ENCODE peak calls at places on chromosomes 13 and 19, in seven cellular contexts. One of them, this sample, is unnamed.

GRCh38 chr19:5345895-5346386 is 5.3 kb upstream of the PTPRS start:
- DNase-seq in body of pancreas: no peak
- DNase-seq in osteoblast: peak
- DNase-seq in stomach: no peak
- DNase-seq in progenitor cell of endocrine pancreas: no peak
- DNase-seq in bronchial epithelial cell: peak
- DNase-seq in transverse colon: no peak
- DNase-seq in this sample: no peak

GRCh38 chr13:66992183-66992582 is 238.0 kb downstream of the PCDH9 start:
- DNase-seq in body of pancreas: no peak
- DNase-seq in osteoblast: no peak
- DNase-seq in stomach: no peak
- DNase-seq in progenitor cell of endocrine pancreas: no peak
- DNase-seq in bronchial epithelial cell: peak
- DNase-seq in transverse colon: no peak
- DNase-seq in this sample: no peak

GRCh38 chr19:48641850-48642249 is 4.1 kb downstream of the CA11 start:
- DNase-seq in body of pancreas: no peak
- DNase-seq in osteoblast: no peak
- DNase-seq in stomach: no peak
- DNase-seq in progenitor cell of endocrine pancreas: no peak
- DNase-seq in bronchial epithelial cell: no peak
- DNase-seq in transverse colon: no peak
- DNase-seq in this sample: no peak

GRCh38 chr13:101757446-101758039 is 305.1 kb downstream of the ITGBL1 start:
- DNase-seq in body of pancreas: no peak
- DNase-seq in osteoblast: peak
- DNase-seq in stomach: no peak
- DNase-seq in progenitor cell of endocrine pancreas: no peak
- DNase-seq in bronchial epithelial cell: peak
- DNase-seq in transverse colon: no peak
- DNase-seq in this sample: no peak

GRCh38 chr13:111480976-111481375 is 160.5 kb downstream of the TEX29 start:
- DNase-seq in body of pancreas: peak
- DNase-seq in osteoblast: no peak
- DNase-seq in stomach: peak
- DNase-seq in progenitor cell of endocrine pancreas: no peak
- DNase-seq in bronchial epithelial cell: no peak
- DNase-seq in transverse colon: no peak
- DNase-seq in this sample: no peak

GRCh38 chr19:11381535-11382369 is 2.4 kb downstream of the EPOR start:
- DNase-seq in body of pancreas: peak
- DNase-seq in osteoblast: peak
- DNase-seq in stomach: peak
- DNase-seq in progenitor cell of endocrine pancreas: peak
- DNase-seq in bronchial epithelial cell: peak
- DNase-seq in transverse colon: peak
- DNase-seq in this sample: peak

GRCh38 chr19:1004204-1004802 is 4.1 kb downstream of the GRIN3B start:
- DNase-seq in body of pancreas: no peak
- DNase-seq in osteoblast: no peak
- DNase-seq in stomach: no peak
- DNase-seq in progenitor cell of endocrine pancreas: no peak
- DNase-seq in bronchial epithelial cell: no peak
- DNase-seq in transverse colon: no peak
- DNase-seq in this sample: no peak

GRCh38 chr19:10521461-10522216 is 4.4 kb upstream of the S1PR5 start:
- DNase-seq in body of pancreas: peak
- DNase-seq in osteoblast: peak
- DNase-seq in stomach: no peak
- DNase-seq in progenitor cell of endocrine pancreas: no peak
- DNase-seq in bronchial epithelial cell: no peak
- DNase-seq in transverse colon: no peak
- DNase-seq in this sample: no peak

GRCh38 chr19:51094696-51095279 is 12.1 kb upstream of the KLK14 start:
- DNase-seq in body of pancreas: peak
- DNase-seq in osteoblast: peak
- DNase-seq in stomach: peak
- DNase-seq in progenitor cell of endocrine pancreas: peak
- DNase-seq in bronchial epithelial cell: no peak
- DNase-seq in transverse colon: no peak
- DNase-seq in this sample: no peak

GRCh38 chr19:44776402-44777096 is 1.1 kb upstream of the CBLC start:
- DNase-seq in body of pancreas: no peak
- DNase-seq in osteoblast: no peak
- DNase-seq in stomach: peak
- DNase-seq in progenitor cell of endocrine pancreas: no peak
- DNase-seq in bronchial epithelial cell: peak
- DNase-seq in transverse colon: peak
- DNase-seq in this sample: no peak

GRCh38 chr19:52190679-52191293 is 934 bp downstream of the PPP2R1A start:
- DNase-seq in body of pancreas: peak
- DNase-seq in osteoblast: peak
- DNase-seq in stomach: peak
- DNase-seq in progenitor cell of endocrine pancreas: no peak
- DNase-seq in bronchial epithelial cell: peak
- DNase-seq in transverse colon: peak
- DNase-seq in this sample: no peak

GRCh38 chr19:29671393-29672076 is 6.3 kb downstream of the PLEKHF1 start:
- DNase-seq in body of pancreas: peak
- DNase-seq in osteoblast: peak
- DNase-seq in stomach: peak
- DNase-seq in progenitor cell of endocrine pancreas: no peak
- DNase-seq in bronchial epithelial cell: peak
- DNase-seq in transverse colon: peak
- DNase-seq in this sample: no peak

GRCh38 chr13:94239135-94239534 is 240.3 kb downstream of the DCT start:
- DNase-seq in body of pancreas: no peak
- DNase-seq in osteoblast: peak
- DNase-seq in stomach: no peak
- DNase-seq in progenitor cell of endocrine pancreas: no peak
- DNase-seq in bronchial epithelial cell: peak
- DNase-seq in transverse colon: no peak
- DNase-seq in this sample: no peak

GRCh38 chr13:23018143-23018542 is 162.6 kb upstream of the SGCG start:
- DNase-seq in body of pancreas: no peak
- DNase-seq in osteoblast: peak
- DNase-seq in stomach: no peak
- DNase-seq in progenitor cell of endocrine pancreas: no peak
- DNase-seq in bronchial epithelial cell: no peak
- DNase-seq in transverse colon: no peak
- DNase-seq in this sample: no peak

GRCh38 chr19:45451181-45451849 is 16.5 kb upstream of the FOSB start:
- DNase-seq in body of pancreas: peak
- DNase-seq in osteoblast: peak
- DNase-seq in stomach: peak
- DNase-seq in progenitor cell of endocrine pancreas: no peak
- DNase-seq in bronchial epithelial cell: peak
- DNase-seq in transverse colon: peak
- DNase-seq in this sample: peak

GRCh38 chr13:72208112-72208645 is 341.2 kb upstream of the DACH1 start:
- DNase-seq in body of pancreas: no peak
- DNase-seq in osteoblast: no peak
- DNase-seq in stomach: no peak
- DNase-seq in progenitor cell of endocrine pancreas: no peak
- DNase-seq in bronchial epithelial cell: no peak
- DNase-seq in transverse colon: no peak
- DNase-seq in this sample: no peak

GRCh38 chr19:16889429-16889882 is 657 bp downstream of the F2RL3 start:
- DNase-seq in body of pancreas: no peak
- DNase-seq in osteoblast: peak
- DNase-seq in stomach: no peak
- DNase-seq in progenitor cell of endocrine pancreas: no peak
- DNase-seq in bronchial epithelial cell: no peak
- DNase-seq in transverse colon: no peak
- DNase-seq in this sample: no peak

GRCh38 chr19:29841559-29842367 is 30.0 kb downstream of the CCNE1 start:
- DNase-seq in body of pancreas: no peak
- DNase-seq in osteoblast: no peak
- DNase-seq in stomach: no peak
- DNase-seq in progenitor cell of endocrine pancreas: no peak
- DNase-seq in bronchial epithelial cell: peak
- DNase-seq in transverse colon: no peak
- DNase-seq in this sample: peak

GRCh38 chr19:17404621-17405249 is 695 bp downstream of the BST2 start:
- DNase-seq in body of pancreas: no peak
- DNase-seq in osteoblast: peak
- DNase-seq in stomach: no peak
- DNase-seq in progenitor cell of endocrine pancreas: no peak
- DNase-seq in bronchial epithelial cell: no peak
- DNase-seq in transverse colon: no peak
- DNase-seq in this sample: no peak

GRCh38 chr13:59746291-59746962 is 417.3 kb downstream of the DIAPH3 start:
- DNase-seq in body of pancreas: no peak
- DNase-seq in osteoblast: peak
- DNase-seq in stomach: no peak
- DNase-seq in progenitor cell of endocrine pancreas: no peak
- DNase-seq in bronchial epithelial cell: peak
- DNase-seq in transverse colon: peak
- DNase-seq in this sample: no peak

GRCh38 chr13:59745395-59745788 is 418.3 kb downstream of the DIAPH3 start:
- DNase-seq in body of pancreas: no peak
- DNase-seq in osteoblast: peak
- DNase-seq in stomach: no peak
- DNase-seq in progenitor cell of endocrine pancreas: no peak
- DNase-seq in bronchial epithelial cell: peak
- DNase-seq in transverse colon: no peak
- DNase-seq in this sample: no peak

GRCh38 chr13:59750860-59751259 is 412.9 kb downstream of the DIAPH3 start:
- DNase-seq in body of pancreas: peak
- DNase-seq in osteoblast: peak
- DNase-seq in stomach: no peak
- DNase-seq in progenitor cell of endocrine pancreas: peak
- DNase-seq in bronchial epithelial cell: peak
- DNase-seq in transverse colon: no peak
- DNase-seq in this sample: no peak

GRCh38 chr13:59744747-59745394 is 418.9 kb downstream of the DIAPH3 start:
- DNase-seq in body of pancreas: no peak
- DNase-seq in osteoblast: no peak
- DNase-seq in stomach: no peak
- DNase-seq in progenitor cell of endocrine pancreas: no peak
- DNase-seq in bronchial epithelial cell: no peak
- DNase-seq in transverse colon: no peak
- DNase-seq in this sample: no peak

DNA sequence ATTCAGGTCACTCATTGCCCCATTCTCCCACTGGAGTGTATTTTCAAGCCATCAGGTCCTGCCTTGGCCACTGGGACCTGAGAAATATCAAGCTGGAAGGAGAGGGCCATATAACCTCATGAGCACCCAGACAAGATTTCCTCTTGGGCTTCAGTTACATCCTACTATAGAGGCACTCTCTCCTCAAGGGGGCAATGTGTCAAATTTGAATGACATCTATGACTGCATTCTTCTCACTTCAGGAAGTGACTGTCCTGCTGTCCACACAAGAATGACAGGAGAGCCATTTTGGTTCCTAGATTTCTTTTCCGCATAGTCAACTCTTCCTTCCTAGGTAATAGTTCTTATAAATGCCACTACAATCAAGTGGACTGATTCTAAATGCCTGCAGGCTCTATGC is 416.2 kb downstream of the DIAPH3 start:
- DNase-seq in body of pancreas: no peak
- DNase-seq in osteoblast: no peak
- DNase-seq in stomach: no peak
- DNase-seq in progenitor cell of endocrine pancreas: no peak
- DNase-seq in bronchial epithelial cell: no peak
- DNase-seq in transverse colon: no peak
- DNase-seq in this sample: no peak
- TF ChIP-seq CTCF in body of pancreas: no peak
- TF ChIP-seq CTCF in osteoblast: no peak
- TF ChIP-seq CTCF in stomach: no peak
- TF ChIP-seq CTCF in progenitor cell of endocrine pancreas: no peak
- TF ChIP-seq CTCF in bronchial epithelial cell: no peak
- TF ChIP-seq CTCF in transverse colon: no peak
- TF ChIP-seq CTCF in this sample: no peak

DNA sequence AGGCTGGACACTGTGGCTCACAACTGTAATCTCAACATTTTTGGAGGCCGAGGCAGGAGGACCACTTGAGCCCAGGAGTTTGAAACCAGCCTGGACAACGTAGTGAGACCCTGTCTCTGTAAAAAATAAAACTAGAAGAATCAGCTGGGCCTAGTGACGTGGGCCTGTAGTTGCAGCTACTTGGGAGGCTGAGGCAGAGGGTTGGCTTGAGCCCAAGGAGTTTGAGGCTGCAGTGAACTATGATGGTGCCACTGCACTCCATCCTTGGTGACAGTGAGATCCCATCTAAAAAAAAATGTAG is 1.1 kb downstream of the TLE6 start:
- DNase-seq in body of pancreas: peak
- DNase-seq in osteoblast: no peak
- DNase-seq in stomach: no peak
- DNase-seq in progenitor cell of endocrine pancreas: no peak
- DNase-seq in bronchial epithelial cell: no peak
- DNase-seq in transverse colon: no peak
- DNase-seq in this sample: no peak
- TF ChIP-seq CTCF in body of pancreas: no peak
- TF ChIP-seq CTCF in osteoblast: no peak
- TF ChIP-seq CTCF in stomach: no peak
- TF ChIP-seq CTCF in progenitor cell of endocrine pancreas: no peak
- TF ChIP-seq CTCF in bronchial epithelial cell: no peak
- TF ChIP-seq CTCF in transverse colon: no peak
- TF ChIP-seq CTCF in this sample: no peak

DNA sequence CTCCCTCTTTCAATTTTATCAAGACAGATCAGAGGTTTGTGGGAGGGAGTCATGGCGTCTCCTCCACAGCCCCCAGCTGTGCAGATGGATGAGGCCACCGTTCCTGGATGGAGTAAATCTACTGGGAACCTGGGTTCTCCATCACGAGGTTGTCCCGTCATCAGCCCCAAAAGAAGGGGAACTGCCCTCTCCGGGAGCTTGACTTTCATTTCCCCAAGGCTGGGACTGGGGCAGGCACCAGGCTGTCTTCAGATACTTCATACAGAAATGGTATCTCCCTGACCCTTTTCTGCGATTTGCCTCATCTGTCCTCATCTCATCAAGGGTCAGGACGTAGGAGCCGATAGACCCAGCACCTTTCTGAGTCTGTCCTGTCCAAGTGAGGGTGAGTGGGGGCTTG is 9.8 kb downstream of the LILRB2 start:
- DNase-seq in body of pancreas: no peak
- DNase-seq in osteoblast: no peak
- DNase-seq in stomach: no peak
- DNase-seq in progenitor cell of endocrine pancreas: no peak
- DNase-seq in bronchial epithelial cell: no peak
- DNase-seq in transverse colon: peak
- DNase-seq in this sample: peak
- TF ChIP-seq CTCF in body of pancreas: no peak
- TF ChIP-seq CTCF in osteoblast: no peak
- TF ChIP-seq CTCF in stomach: no peak
- TF ChIP-seq CTCF in progenitor cell of endocrine pancreas: no peak
- TF ChIP-seq CTCF in bronchial epithelial cell: no peak
- TF ChIP-seq CTCF in transverse colon: no peak
- TF ChIP-seq CTCF in this sample: no peak

DNA sequence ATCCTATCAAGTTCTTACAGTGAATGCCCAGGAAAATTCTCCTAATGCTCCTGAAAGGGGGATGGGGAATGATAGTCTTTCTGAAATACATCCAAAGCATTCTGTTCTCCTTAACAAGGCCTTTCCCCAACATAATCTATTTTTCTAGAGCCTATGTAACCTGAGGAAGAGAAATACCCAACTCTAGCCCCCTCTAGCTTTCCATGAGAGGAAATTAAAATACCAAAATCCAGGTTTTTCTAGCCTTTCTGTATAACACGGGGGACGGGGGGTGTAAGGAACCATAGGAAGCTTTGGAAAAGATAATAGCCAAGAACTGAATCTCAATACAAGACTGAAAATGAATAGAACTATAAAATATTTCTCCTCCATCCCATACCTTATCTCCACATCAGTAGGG is 815.9 kb downstream of the SLITRK6 start:
- DNase-seq in body of pancreas: no peak
- DNase-seq in osteoblast: no peak
- DNase-seq in stomach: no peak
- DNase-seq in progenitor cell of endocrine pancreas: no peak
- DNase-seq in bronchial epithelial cell: no peak
- DNase-seq in transverse colon: no peak
- DNase-seq in this sample: no peak
- TF ChIP-seq CTCF in body of pancreas: no peak
- TF ChIP-seq CTCF in osteoblast: no peak
- TF ChIP-seq CTCF in stomach: no peak
- TF ChIP-seq CTCF in progenitor cell of endocrine pancreas: no peak
- TF ChIP-seq CTCF in bronchial epithelial cell: no peak
- TF ChIP-seq CTCF in transverse colon: no peak
- TF ChIP-seq CTCF in this sample: no peak

This sample was measured in CD14-positive monocyte.